ENCODE peak calls at places on chromosomes 7 and 10, in nine cellular contexts. I, L, Z, S, M, V, W, H and N are unnamed samples.

GRCh38 chr10:97007417-97007816 is 175.3 kb downstream of the LCOR start:
- DNase-seq in I (no peak), L (no peak), Z (no peak), S (no peak), M (no peak), V (no peak), W (no peak), H (no peak), N (no peak)

GRCh38 chr7:41010418-41010817 is 692.5 kb downstream of the INHBA start:
- DNase-seq in I (no peak), L (no peak), Z (no peak), S (peak; percentile 27), M (no peak), V (no peak), W (no peak), H (no peak), N (no peak)

GRCh38 chr7:71625534-71625933 is 493.6 kb downstream of the GALNT17 start:
- DNase-seq in I (no peak), L (no peak), Z (no peak), S (no peak), M (no peak), V (no peak), W (no peak), H (no peak), N (no peak)

GRCh38 chr7:50826371-50827172 is 43.9 kb upstream of the GRB10 start:
- DNase-seq in I (peak; percentile 90), L (peak; percentile 87), Z (peak; percentile 75), S (peak; percentile 41), M (peak; percentile 91), V (peak; percentile 93), W (no peak), H (no peak), N (no peak)

GRCh38 chr7:142432386-142432785 is 174.5 kb upstream of the PRSS58 start:
- DNase-seq in I (no peak), L (no peak), Z (no peak), S (no peak), M (no peak), V (no peak), W (no peak), H (no peak), N (no peak)

GRCh38 chr10:43802988-43803696 is 154.5 kb upstream of the ZNF32 start:
- DNase-seq in I (no peak), L (no peak), Z (no peak), S (no peak), M (no peak), V (no peak), W (no peak), H (no peak), N (no peak)

GRCh38 chr7:48112431-48113165 is 23.5 kb downstream of the UPP1 start:
- DNase-seq in I (no peak), L (no peak), Z (no peak), S (no peak), M (no peak), V (no peak), W (no peak), H (no peak), N (no peak)

GRCh38 chr7:82677493-82677892 is 233.9 kb upstream of the CACNA2D1 start:
- DNase-seq in I (no peak), L (no peak), Z (no peak), S (no peak), M (no peak), V (no peak), W (no peak), H (no peak), N (peak; percentile 61)

GRCh38 chr10:53314856-53315255 is 542.3 kb upstream of the MBL2 start:
- DNase-seq in I (peak; percentile 67), L (no peak), Z (peak; percentile 5), S (peak; percentile 31), M (peak; percentile 86), V (peak; percentile 99), W (no peak), H (no peak), N (peak; percentile 1)

GRCh38 chr10:6737758-6738463 is 157.8 kb upstream of the PRKCQ start:
- DNase-seq in I (peak; percentile 84), L (no peak), Z (no peak), S (no peak), M (peak; percentile 63), V (no peak), W (no peak), H (no peak), N (no peak)

GRCh38 chr7:106681815-106682495 is 21.0 kb upstream of the CCDC71L start:
- DNase-seq in I (peak; percentile 50), L (no peak), Z (no peak), S (no peak), M (peak; percentile 50), V (peak; percentile 83), W (no peak), H (no peak), N (no peak)

GRCh38 chr10:129079705-129080104 is 387.3 kb upstream of the MGMT start:
- DNase-seq in I (no peak), L (no peak), Z (no peak), S (no peak), M (no peak), V (no peak), W (no peak), H (no peak), N (peak; percentile 76)

GRCh38 chr10:102358717-102359382 is 36.7 kb upstream of the NFKB2 start:
- DNase-seq in I (no peak), L (no peak), Z (no peak), S (peak; percentile 34), M (no peak), V (no peak), W (no peak), H (no peak), N (no peak)

GRCh38 chr10:131960631-131961046 is 21.1 kb downstream of the BNIP3 start:
- DNase-seq in I (no peak), L (no peak), Z (no peak), S (no peak), M (no peak), V (no peak), W (no peak), H (no peak), N (no peak)

GRCh38 chr7:91651986-91652385 is 228.5 kb downstream of the MTERF1 start:
- DNase-seq in I (no peak), L (no peak), Z (no peak), S (no peak), M (no peak), V (no peak), W (no peak), H (no peak), N (no peak)

GRCh38 chr7:105830405-105831218 is 45.8 kb downstream of the ATXN7L1 start:
- DNase-seq in I (peak; percentile 91), L (no peak), Z (peak; percentile 78), S (peak; percentile 94), M (peak; percentile 85), V (peak; percentile 97), W (no peak), H (no peak), N (peak; percentile 33)

GRCh38 chr10:35486297-35486991 is 118.7 kb upstream of the GJD4 start:
- DNase-seq in I (no peak), L (no peak), Z (no peak), S (no peak), M (no peak), V (no peak), W (no peak), H (no peak), N (no peak)

GRCh38 chr7:92325850-92326249 is 80.1 kb downstream of the ANKIB1 start:
- DNase-seq in I (no peak), L (no peak), Z (no peak), S (no peak), M (no peak), V (no peak), W (no peak), H (no peak), N (no peak)

GRCh38 chr10:72709041-72709440 is 17.1 kb downstream of the MCU start:
- DNase-seq in I (no peak), L (no peak), Z (no peak), S (no peak), M (no peak), V (no peak), W (no peak), H (no peak), N (no peak)

GRCh38 chr7:107230334-107230733 is 61.5 kb downstream of the HBP1 start:
- DNase-seq in I (no peak), L (no peak), Z (no peak), S (no peak), M (no peak), V (no peak), W (no peak), H (no peak), N (no peak)

GRCh38 chr10:87605656-87606308 is 53.9 kb upstream of the PAPSS2 start:
- DNase-seq in I (no peak), L (no peak), Z (no peak), S (no peak), M (no peak), V (no peak), W (no peak), H (no peak), N (no peak)

GRCh38 chr10:12628964-12629766 is 279.8 kb downstream of the CAMK1D start:
- DNase-seq in I (peak; percentile 64), L (no peak), Z (no peak), S (no peak), M (no peak), V (peak; percentile 44), W (no peak), H (peak; percentile 19), N (no peak)

GRCh38 chr7:131027287-131027773 is 293.3 kb upstream of the KLF14 start:
- DNase-seq in I (no peak), L (no peak), Z (no peak), S (peak; percentile 89), M (peak; percentile 89), V (no peak), W (no peak), H (no peak), N (peak; percentile 24)

GRCh38 chr10:132457328-132458070 is 60.5 kb downstream of the PWWP2B start:
- DNase-seq in I (no peak), L (peak; percentile 64), Z (no peak), S (no peak), M (no peak), V (no peak), W (peak; percentile 6), H (no peak), N (no peak)

GRCh38 chr7:11021468-11021867 is 47.8 kb downstream of the PHF14 start:
- DNase-seq in I (no peak), L (no peak), Z (no peak), S (no peak), M (no peak), V (no peak), W (no peak), H (no peak), N (no peak)

GRCh38 chr7:4479367-4480039 is 202.6 kb upstream of the FOXK1 start:
- DNase-seq in I (peak; percentile 66), L (no peak), Z (peak; percentile 82), S (no peak), M (peak; percentile 72), V (peak; percentile 22), W (peak; percentile 33), H (peak; percentile 5), N (peak; percentile 57)

GRCh38 chr10:100043796-100044195 is 34.0 kb upstream of the DNMBP start:
- DNase-seq in I (no peak), L (no peak), Z (no peak), S (no peak), M (peak; percentile 60), V (no peak), W (no peak), H (no peak), N (peak; percentile 60)